ENCODE peak calls at places on chromosomes 1 and 21, in four cellular contexts. One of them, this sample, is unnamed.

GRCh38 chr1:73671530-73671929 is 526.4 kb downstream of the LRRIQ3 start:
- DNase-seq in NCI-H1105: no peak
- DNase-seq in activated CD8-positive, alpha-beta memory T cell treated with anti-CD3 and anti-CD28 coated beads, Interleukin-2, amount 50 U/mL, for 48 hours: no peak
- DNase-seq in activated naive CD4-positive, alpha-beta T cell treated with anti-CD3 and anti-CD28 coated beads, Interleukin-2, amount 10 ng/mL, durations not matched to agents 7 days and 5 days: no peak
- DNase-seq in this sample: no peak

GRCh38 chr21:38310619-38311018 is 53.8 kb downstream of the KCNJ15 start:
- DNase-seq in NCI-H1105: no peak
- DNase-seq in activated CD8-positive, alpha-beta memory T cell treated with anti-CD3 and anti-CD28 coated beads, Interleukin-2, amount 50 U/mL, for 48 hours: no peak
- DNase-seq in activated naive CD4-positive, alpha-beta T cell treated with anti-CD3 and anti-CD28 coated beads, Interleukin-2, amount 10 ng/mL, durations not matched to agents 7 days and 5 days: no peak
- DNase-seq in this sample: no peak

GRCh38 chr1:193537266-193538003 is 351.0 kb upstream of the B3GALT2 start:
- DNase-seq in NCI-H1105: no peak
- DNase-seq in activated CD8-positive, alpha-beta memory T cell treated with anti-CD3 and anti-CD28 coated beads, Interleukin-2, amount 50 U/mL, for 48 hours: no peak
- DNase-seq in activated naive CD4-positive, alpha-beta T cell treated with anti-CD3 and anti-CD28 coated beads, Interleukin-2, amount 10 ng/mL, durations not matched to agents 7 days and 5 days: peak
- DNase-seq in this sample: peak

GRCh38 chr1:19384772-19385187 is 72.7 kb downstream of the SLC66A1 start:
- DNase-seq in NCI-H1105: no peak
- DNase-seq in activated CD8-positive, alpha-beta memory T cell treated with anti-CD3 and anti-CD28 coated beads, Interleukin-2, amount 50 U/mL, for 48 hours: no peak
- DNase-seq in activated naive CD4-positive, alpha-beta T cell treated with anti-CD3 and anti-CD28 coated beads, Interleukin-2, amount 10 ng/mL, durations not matched to agents 7 days and 5 days: no peak
- DNase-seq in this sample: no peak

GRCh38 chr1:19315378-19316206 is 3.5 kb downstream of the SLC66A1 start:
- DNase-seq in NCI-H1105: no peak
- DNase-seq in activated CD8-positive, alpha-beta memory T cell treated with anti-CD3 and anti-CD28 coated beads, Interleukin-2, amount 50 U/mL, for 48 hours: peak
- DNase-seq in activated naive CD4-positive, alpha-beta T cell treated with anti-CD3 and anti-CD28 coated beads, Interleukin-2, amount 10 ng/mL, durations not matched to agents 7 days and 5 days: no peak
- DNase-seq in this sample: no peak

GRCh38 chr1:118949317-118949716 is 38.8 kb downstream of the TBX15 start:
- DNase-seq in NCI-H1105: no peak
- DNase-seq in activated CD8-positive, alpha-beta memory T cell treated with anti-CD3 and anti-CD28 coated beads, Interleukin-2, amount 50 U/mL, for 48 hours: no peak
- DNase-seq in activated naive CD4-positive, alpha-beta T cell treated with anti-CD3 and anti-CD28 coated beads, Interleukin-2, amount 10 ng/mL, durations not matched to agents 7 days and 5 days: no peak
- DNase-seq in this sample: no peak

GRCh38 chr1:157969693-157970485 is 23.6 kb upstream of the KIRREL1 start:
- DNase-seq in NCI-H1105: no peak
- DNase-seq in activated CD8-positive, alpha-beta memory T cell treated with anti-CD3 and anti-CD28 coated beads, Interleukin-2, amount 50 U/mL, for 48 hours: no peak
- DNase-seq in activated naive CD4-positive, alpha-beta T cell treated with anti-CD3 and anti-CD28 coated beads, Interleukin-2, amount 10 ng/mL, durations not matched to agents 7 days and 5 days: no peak
- DNase-seq in this sample: no peak

GRCh38 chr1:66705100-66705499 is 47.2 kb upstream of the DYNLT5 start:
- DNase-seq in NCI-H1105: no peak
- DNase-seq in activated CD8-positive, alpha-beta memory T cell treated with anti-CD3 and anti-CD28 coated beads, Interleukin-2, amount 50 U/mL, for 48 hours: no peak
- DNase-seq in activated naive CD4-positive, alpha-beta T cell treated with anti-CD3 and anti-CD28 coated beads, Interleukin-2, amount 10 ng/mL, durations not matched to agents 7 days and 5 days: no peak
- DNase-seq in this sample: no peak

GRCh38 chr1:173315296-173315695 is 108.2 kb upstream of the TNFSF4 start:
- DNase-seq in NCI-H1105: no peak
- DNase-seq in activated CD8-positive, alpha-beta memory T cell treated with anti-CD3 and anti-CD28 coated beads, Interleukin-2, amount 50 U/mL, for 48 hours: no peak
- DNase-seq in activated naive CD4-positive, alpha-beta T cell treated with anti-CD3 and anti-CD28 coated beads, Interleukin-2, amount 10 ng/mL, durations not matched to agents 7 days and 5 days: no peak
- DNase-seq in this sample: no peak

GRCh38 chr1:25799758-25800537 is at the start of gene SELENON:
- DNase-seq in NCI-H1105: peak
- DNase-seq in activated CD8-positive, alpha-beta memory T cell treated with anti-CD3 and anti-CD28 coated beads, Interleukin-2, amount 50 U/mL, for 48 hours: peak
- DNase-seq in activated naive CD4-positive, alpha-beta T cell treated with anti-CD3 and anti-CD28 coated beads, Interleukin-2, amount 10 ng/mL, durations not matched to agents 7 days and 5 days: peak
- DNase-seq in this sample: peak

GRCh38 chr1:86138746-86139145 is 17.8 kb downstream of the COL24A1 start:
- DNase-seq in NCI-H1105: no peak
- DNase-seq in activated CD8-positive, alpha-beta memory T cell treated with anti-CD3 and anti-CD28 coated beads, Interleukin-2, amount 50 U/mL, for 48 hours: no peak
- DNase-seq in activated naive CD4-positive, alpha-beta T cell treated with anti-CD3 and anti-CD28 coated beads, Interleukin-2, amount 10 ng/mL, durations not matched to agents 7 days and 5 days: no peak
- DNase-seq in this sample: no peak

GRCh38 chr1:32372149-32372756 is 9.9 kb downstream of the TSSK3 start:
- DNase-seq in NCI-H1105: no peak
- DNase-seq in activated CD8-positive, alpha-beta memory T cell treated with anti-CD3 and anti-CD28 coated beads, Interleukin-2, amount 50 U/mL, for 48 hours: no peak
- DNase-seq in activated naive CD4-positive, alpha-beta T cell treated with anti-CD3 and anti-CD28 coated beads, Interleukin-2, amount 10 ng/mL, durations not matched to agents 7 days and 5 days: peak
- DNase-seq in this sample: peak

GRCh38 chr1:97145321-97145956 is 423.9 kb downstream of the PTBP2 start:
- DNase-seq in NCI-H1105: peak
- DNase-seq in activated CD8-positive, alpha-beta memory T cell treated with anti-CD3 and anti-CD28 coated beads, Interleukin-2, amount 50 U/mL, for 48 hours: no peak
- DNase-seq in activated naive CD4-positive, alpha-beta T cell treated with anti-CD3 and anti-CD28 coated beads, Interleukin-2, amount 10 ng/mL, durations not matched to agents 7 days and 5 days: no peak
- DNase-seq in this sample: no peak

GRCh38 chr1:118617916-118618315 is 370.2 kb downstream of the TBX15 start:
- DNase-seq in NCI-H1105: no peak
- DNase-seq in activated CD8-positive, alpha-beta memory T cell treated with anti-CD3 and anti-CD28 coated beads, Interleukin-2, amount 50 U/mL, for 48 hours: no peak
- DNase-seq in activated naive CD4-positive, alpha-beta T cell treated with anti-CD3 and anti-CD28 coated beads, Interleukin-2, amount 10 ng/mL, durations not matched to agents 7 days and 5 days: no peak
- DNase-seq in this sample: no peak